ENCODE peak calls at places on chromosomes 11 and 22, in eight cellular contexts. F is CD4-positive, CD25-positive, alpha-beta regulatory T cell; B is cardiac muscle cell; X is colonic mucosa; C is naive thymus-derived CD4-positive, alpha-beta T cell; S is left ventricle myocardium inferior; U is mucosa of descending colon; D is pancreas. V is an unnamed sample. For H3K9me3, the result is how much of the 10 kb centered on the place peaks cover.

GRCh38 chr11:59097113-59097708 is 9.8 kb upstream of the FAM111B start:
- DNase-seq in B (peak), F (peak), U (no peak), S (peak), X (peak), D (peak), C (peak), V (peak)

GRCh38 chr22:46091277-46091977 is 58.9 kb upstream of the PPARA start:
- DNase-seq in U (peak), C (no peak), S (peak), F (no peak), X (no peak), B (no peak), D (no peak), V (no peak)

GRCh38 chr11:94400075-94400838 is 962 bp downstream of the GPR83 start:
- DNase-seq in S (no peak), B (no peak), C (no peak), F (no peak), D (no peak), U (no peak), X (no peak), V (no peak)

GRCh38 chr11:63920870-63921417 is 4.0 kb upstream of the RCOR2 start:
- DNase-seq in F (no peak), S (no peak), D (no peak), X (peak), C (no peak), U (no peak), B (peak), V (no peak)

GRCh38 chr11:120241277-120241676 is 1.3 kb downstream of the POU2F3 start:
- DNase-seq in S (no peak), U (no peak), B (no peak), D (no peak), X (no peak), F (no peak), C (no peak), V (no peak)

GRCh38 chr11:122486793-122487495 is 168.6 kb upstream of the UBASH3B start:
- DNase-seq in F (no peak), B (peak), U (no peak), X (no peak), S (no peak), C (no peak), D (no peak), V (no peak)

GRCh38 chr11:80082386-80082785 is 641.6 kb upstream of the TENM4 start:
- DNase-seq in F (no peak), U (no peak), X (no peak), B (no peak), D (no peak), C (no peak), S (no peak), V (no peak)

GRCh38 chr22:23204541-23205157 is 24.3 kb downstream of the BCR start:
- DNase-seq in F (no peak), C (no peak), D (peak), U (no peak), S (peak), X (no peak), B (no peak), V (no peak)

GRCh38 chr11:107741044-107741823 is 29.4 kb upstream of the SLN start:
- DNase-seq in F (no peak), C (no peak), B (peak), U (no peak), S (no peak), D (peak), X (no peak), V (no peak)

GRCh38 chr22:17214416-17215043 is 4.7 kb downstream of the ADA2 start:
- DNase-seq in X (no peak), B (no peak), C (no peak), D (no peak), U (peak), S (no peak), F (no peak), V (no peak)

GRCh38 chr11:129041611-129042018 is 98.9 kb upstream of the TP53AIP1 start:
- DNase-seq in F (no peak), X (no peak), B (no peak), U (no peak), D (no peak), S (no peak), C (no peak), V (no peak)

GRCh38 chr11:28343304-28344233 is 235.4 kb downstream of the METTL15 start:
- DNase-seq in U (no peak), F (no peak), B (no peak), S (no peak), C (no peak), X (no peak), D (no peak), V (no peak)

GRCh38 chr22:45324186-45324775 is 14.5 kb downstream of the FAM118A start:
- DNase-seq in B (no peak), D (no peak), X (no peak), C (no peak), F (no peak), U (no peak), S (no peak), V (no peak)

GRCh38 chr11:104124979-104125378 is 39.0 kb downstream of the PDGFD start:
- DNase-seq in C (no peak), D (no peak), S (no peak), X (no peak), U (no peak), F (no peak), B (no peak), V (no peak)

GRCh38 chr22:50625568-50626313 is 2.2 kb downstream of the ARSA start:
- DNase-seq in C (no peak), S (no peak), U (no peak), F (no peak), D (peak), B (no peak), X (no peak), V (no peak)

GRCh38 chr11:5626191-5626590 is 1.4 kb downstream of the TRIM34 start:
- DNase-seq in U (no peak), X (no peak), C (no peak), D (no peak), F (no peak), S (no peak), B (no peak), V (no peak)

GRCh38 chr11:35106595-35106994 is 32.4 kb upstream of the CD44 start:
- DNase-seq in X (no peak), C (no peak), S (no peak), U (no peak), F (no peak), B (no peak), D (no peak), V (no peak)

GRCh38 chr11:113410414-113411135 is 23.0 kb downstream of the ANKK1 start:
- DNase-seq in D (no peak), B (no peak), S (no peak), U (no peak), X (no peak), C (no peak), F (no peak), V (no peak)

GRCh38 chr11:10263929-10264328 is 30.1 kb downstream of the SBF2 start:
- DNase-seq in D (no peak), S (no peak), C (no peak), B (no peak), U (no peak), F (no peak), X (no peak), V (no peak)

GRCh38 chr22:38260760-38261477 is 11.9 kb downstream of the TMEM184B start:
- DNase-seq in U (no peak), S (no peak), B (no peak), F (no peak), C (no peak), D (no peak), X (no peak), V (no peak)

GRCh38 chr11:6027501-6027900 is 3.1 kb downstream of the OR56A1 start:
- DNase-seq in F (no peak), B (no peak), X (no peak), U (no peak), C (no peak), S (no peak), D (no peak), V (no peak)

GRCh38 chr22:19228174-19228573 is 49.6 kb upstream of the SLC25A1 start:
- DNase-seq in X (no peak), S (no peak), B (no peak), D (no peak), U (no peak), C (no peak), F (no peak), V (no peak)

GRCh38 chr11:132605794-132606570 is 926.3 kb downstream of the OPCML start:
- DNase-seq in F (no peak), S (no peak), X (no peak), B (peak), C (no peak), D (no peak), U (no peak), V (no peak)

GRCh38 chr11:73252577-73253191 is 19.5 kb upstream of the P2RY6 start:
- DNase-seq in S (no peak), D (no peak), C (peak), B (peak), X (no peak), F (no peak), U (no peak), V (no peak)

GRCh38 chr11:94544832-94545640 is 1.3 kb downstream of the FUT4 start:
- DNase-seq in U (peak), D (peak), X (peak), S (peak), B (no peak), F (no peak), C (peak), V (no peak)

GRCh38 chr11:131217313-131218297 is 152.8 kb upstream of the NTM start:
- DNase-seq in B (no peak), X (no peak), C (no peak), F (no peak), D (no peak), S (no peak), U (no peak), V (no peak)

GRCh38 chr11:30019481-30019880 is 2.7 kb upstream of the KCNA4 start:
- DNase-seq in S (no peak), B (no peak), X (no peak), D (no peak), U (no peak), F (no peak), C (no peak), V (no peak)

GRCh38 chr11:30016588-30017363 is at the start of gene KCNA4:
- DNase-seq in B (peak), S (peak), U (no peak), D (peak), F (no peak), X (no peak), C (no peak), V (no peak)

GRCh38 chr11:30015725-30016449 is 943 bp downstream of the KCNA4 start:
- DNase-seq in B (no peak), S (no peak), D (no peak), C (no peak), X (no peak), F (no peak), U (no peak), V (no peak)

GRCh38 chr11:30018443-30018842 is 1.6 kb upstream of the KCNA4 start:
- DNase-seq in B (no peak), D (no peak), C (no peak), S (no peak), U (peak), X (no peak), F (no peak), V (no peak)

GRCh38 chr11:30017467-30017895 is 651 bp upstream of the KCNA4 start:
- DNase-seq in B (no peak), F (no peak), S (no peak), D (no peak), U (no peak), C (no peak), X (no peak), V (no peak)
- H3K4me3 ChIP-seq in B (peak), F (no peak), S (peak), D (peak), U (no peak), C (no peak), X (no peak), V (no peak)

DNA sequence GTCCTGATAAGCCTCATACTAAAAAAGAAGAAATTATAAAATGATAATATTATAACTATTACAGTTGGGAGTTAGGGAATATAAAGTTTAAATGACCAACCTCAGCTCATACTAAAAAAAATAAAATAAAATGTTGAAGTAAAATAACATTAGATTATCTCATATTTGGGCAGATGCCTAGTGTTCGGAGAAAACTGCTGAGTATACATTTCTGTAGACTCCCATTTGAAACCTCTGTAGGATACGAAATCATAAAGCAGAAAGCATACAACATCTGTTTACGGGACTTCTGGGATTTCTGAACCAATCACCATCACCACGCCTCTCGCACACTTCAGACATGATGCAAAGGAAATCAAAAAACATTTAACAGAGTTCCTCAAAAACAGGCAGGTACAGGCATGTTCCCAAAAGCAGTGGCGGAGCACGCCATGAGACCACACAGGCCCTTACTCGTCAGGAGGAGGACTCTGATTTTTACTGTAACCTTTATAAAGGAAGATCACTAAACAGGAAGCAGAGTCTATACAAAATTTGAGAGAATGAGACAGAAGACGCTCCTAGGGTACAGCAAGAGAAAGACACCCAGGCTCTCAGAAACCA is 8.6 kb downstream of the ZNF195 start:
- DNase-seq in D (no peak), X (no peak), B (no peak), F (no peak), S (no peak), C (no peak), U (no peak), V (no peak)
- H3K9me3 ChIP-seq in D (under half), X (under half), B (under half), F (half or more), S (under half), C (under half), U (under half), V (under half)

GRCh38 chr11:60763692-60764369 is 7.2 kb downstream of the MS4A15 start:
- DNase-seq in X (no peak), F (no peak), S (no peak), B (no peak), U (no peak), D (peak), C (no peak), V (no peak)

GRCh38 chr11:60765355-60765754 is 8.7 kb downstream of the MS4A15 start:
- DNase-seq in S (no peak), U (no peak), X (no peak), D (no peak), C (no peak), B (no peak), F (no peak), V (no peak)

GRCh38 chr11:60762851-60763691 is 6.4 kb downstream of the MS4A15 start:
- DNase-seq in C (no peak), B (peak), D (peak), X (no peak), S (no peak), U (no peak), F (no peak), V (no peak)

GRCh38 chr11:60764879-60765278 is 8.2 kb downstream of the MS4A15 start:
- DNase-seq in F (no peak), B (no peak), S (no peak), D (no peak), C (no peak), X (no peak), U (no peak), V (no peak)

DNA sequence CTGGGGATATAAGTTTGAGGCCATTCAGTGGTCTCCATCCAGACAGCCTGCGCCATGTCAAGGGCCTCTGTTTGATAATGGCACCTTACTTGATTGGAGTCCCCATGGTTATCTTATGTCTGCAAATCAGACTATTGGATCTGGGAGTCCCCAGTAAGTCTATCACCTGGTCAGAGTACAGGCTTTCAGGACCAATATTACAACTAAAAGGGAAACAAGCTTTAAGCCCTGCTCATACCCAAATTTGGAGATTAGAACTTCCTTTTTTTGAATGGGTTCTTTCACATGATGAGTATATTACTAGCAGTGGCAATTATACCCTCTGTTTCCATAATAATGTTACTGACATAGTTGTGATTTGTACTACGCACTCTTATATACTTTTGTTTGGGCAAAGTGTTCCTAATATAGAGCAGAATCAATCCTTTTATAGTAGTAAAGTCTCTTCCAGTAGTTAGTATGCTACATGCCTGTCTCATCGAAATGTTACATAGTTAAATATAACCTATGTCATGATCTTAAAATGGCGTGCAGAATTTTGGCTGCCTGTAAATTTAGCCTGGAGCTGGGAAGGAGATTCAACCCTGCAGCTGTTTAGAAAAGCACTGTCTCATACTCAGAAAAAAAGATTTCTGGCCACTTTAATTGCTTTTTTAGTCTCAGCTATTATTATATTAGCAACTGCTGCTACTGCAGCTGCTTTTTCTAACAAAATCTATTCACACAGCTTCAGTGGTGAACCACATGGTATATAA is 4.9 kb downstream of the MS4A15 start:
- DNase-seq in B (no peak), S (no peak), U (no peak), C (no peak), F (no peak), X (no peak), D (no peak), V (no peak)
- H3K4me3 ChIP-seq in B (no peak), S (no peak), U (no peak), C (no peak), F (no peak), X (no peak), D (no peak), V (no peak)

DNA sequence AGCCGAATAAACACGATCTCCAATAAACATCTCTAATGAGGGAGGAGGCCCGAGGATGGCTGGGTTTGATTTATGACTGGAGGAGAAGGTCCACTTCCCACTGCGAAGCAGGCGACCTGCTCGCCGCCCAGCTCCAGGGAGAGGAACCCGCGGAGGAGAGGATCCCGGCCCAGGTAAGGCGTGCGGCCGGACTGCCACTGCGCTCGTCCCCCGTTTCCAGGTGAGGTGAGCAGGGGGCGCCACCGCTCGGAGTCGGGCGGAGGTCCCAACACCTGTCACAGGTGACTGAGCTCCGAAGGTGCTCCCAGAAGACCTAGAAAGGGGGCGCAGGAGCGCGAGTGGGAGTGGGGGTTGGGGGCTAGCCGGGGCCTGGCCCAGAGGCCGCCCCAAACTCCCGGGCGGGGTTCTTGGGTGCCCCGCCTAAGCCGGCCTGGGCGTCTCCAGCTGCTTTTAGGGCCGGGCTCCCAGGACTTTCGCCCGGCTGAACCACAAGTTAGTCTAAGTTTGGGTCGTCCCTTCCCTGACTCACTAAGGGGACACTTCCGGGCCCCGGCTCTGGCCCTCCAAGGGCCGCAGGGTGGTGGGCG is 5.4 kb upstream of the PAX6 start:
- DNase-seq in F (no peak), D (no peak), S (no peak), X (peak), C (no peak), U (no peak), B (no peak), V (no peak)
- H3K9me3 ChIP-seq in F (under half), D (under half), S (under half), X (under half), C (under half), U (under half), B (under half), V (under half)

GRCh38 chr11:860238-861104 is 17.8 kb downstream of the TSPAN4 start:
- DNase-seq in D (no peak), U (no peak), S (no peak), F (no peak), C (no peak), B (no peak), X (no peak), V (no peak)

GRCh38 chr11:858993-859339 is 16.3 kb downstream of the TSPAN4 start:
- DNase-seq in S (no peak), X (no peak), F (no peak), U (no peak), B (no peak), D (no peak), C (no peak), V (no peak)

GRCh38 chr11:856397-856796 is 13.7 kb downstream of the TSPAN4 start:
- DNase-seq in B (no peak), D (no peak), X (no peak), S (no peak), U (no peak), F (no peak), C (no peak), V (no peak)

GRCh38 chr11:859394-860131 is 16.9 kb downstream of the TSPAN4 start:
- DNase-seq in B (peak), C (no peak), S (peak), U (peak), D (peak), F (no peak), X (peak), V (no peak)

DNA sequence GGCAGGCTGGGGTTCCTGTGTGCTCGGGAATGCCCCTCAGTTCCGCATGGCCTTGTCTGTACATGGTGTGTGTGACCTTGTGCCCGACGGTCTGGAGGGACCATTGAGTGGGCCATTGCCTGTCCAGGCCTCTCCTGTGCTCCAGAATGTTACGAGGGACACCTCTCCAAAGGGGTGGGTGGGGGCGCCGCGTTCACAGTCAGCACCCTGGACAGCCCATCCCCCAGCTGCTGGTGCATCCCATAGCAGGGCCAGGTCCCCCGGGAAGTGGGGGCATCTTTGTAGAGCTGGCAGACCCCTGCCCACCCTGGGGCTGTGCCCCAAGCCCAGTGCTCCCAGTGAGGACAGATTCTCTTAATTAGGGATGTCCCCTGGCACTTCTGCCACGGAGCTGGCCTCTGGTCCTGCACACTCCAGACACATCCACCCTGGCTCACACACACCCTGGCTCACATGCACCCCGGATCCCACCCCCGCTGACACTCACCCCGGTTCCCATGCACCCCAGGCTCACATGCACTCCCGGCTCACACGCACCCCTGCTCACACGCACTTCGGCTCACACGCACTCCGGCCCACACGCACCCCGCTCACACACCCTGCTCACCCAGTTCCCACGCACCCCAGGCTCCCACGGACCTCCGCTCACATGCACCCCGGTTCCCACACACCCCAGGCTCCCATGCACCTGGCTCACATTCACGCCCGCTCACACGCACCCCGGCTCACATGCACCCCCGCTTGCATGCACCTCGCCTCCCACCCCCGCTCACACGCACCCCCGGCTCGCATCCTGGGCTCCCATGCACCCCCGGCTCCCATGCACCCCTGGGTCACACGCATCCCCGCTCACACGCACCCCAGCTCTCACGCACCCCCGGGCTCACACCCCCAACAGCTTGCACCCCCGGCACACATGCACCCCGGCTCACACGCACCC is 15.7 kb downstream of the TSPAN4 start:
- DNase-seq in C (no peak), B (no peak), F (no peak), S (no peak), U (no peak), D (no peak), X (no peak), V (no peak)
- H3K4me3 ChIP-seq in C (no peak), B (no peak), F (no peak), S (no peak), U (no peak), D (no peak), X (no peak), V (no peak)

GRCh38 chr22:33789690-33790253 is 130.5 kb downstream of the LARGE1 start:
- DNase-seq in D (no peak), X (no peak), C (no peak), S (no peak), F (no peak), B (no peak), U (no peak), V (no peak)
- H3K9me3 ChIP-seq in D (under half), X (under half), C (under half), S (under half), F (under half), B (under half), U (under half), V (under half)